ENCODE peak calls at places on chromosomes 16 and 17, in nine cellular contexts. G is heart left ventricle; Q is CD4-positive, CD25-positive, alpha-beta regulatory T cell; Z is cardiac muscle cell; L is heart right ventricle; U is CD8-positive, alpha-beta memory T cell; A is IMR-90; E is adrenal gland; T is body of pancreas. D is an unnamed sample. For H3K4me1, the result is how much of the 10 kb centered on the place peaks cover.

GRCh38 chr17:3827124-3827773 is 18.8 kb downstream of the NCBP3 start:
- DNase-seq in G (no peak), Q (peak), Z (peak), L (no peak), U (peak), A (peak), E (peak), T (peak), D (peak)

GRCh38 chr16:81720973-81721907 is 57.9 kb upstream of the PLCG2 start:
- DNase-seq in G (no peak), Q (no peak), Z (no peak), L (no peak), U (no peak), A (peak), E (no peak), T (no peak), D (no peak)

GRCh38 chr16:2024026-2024425 is 2.7 kb upstream of the NHERF2 start:
- DNase-seq in G (no peak), Q (no peak), Z (no peak), L (peak), U (no peak), A (no peak), E (no peak), T (no peak), D (no peak)

GRCh38 chr16:68386628-68387027 is 61.7 kb downstream of the SMPD3 start:
- DNase-seq in G (no peak), Q (no peak), Z (no peak), L (no peak), U (peak), A (no peak), E (no peak), T (no peak), D (peak)

GRCh38 chr16:81610144-81610842 is 165.7 kb downstream of the CMIP start:
- DNase-seq in G (peak), Q (no peak), Z (peak), L (peak), U (no peak), A (peak), E (peak), T (peak), D (no peak)

GRCh38 chr17:13230350-13230900 is 212.6 kb upstream of the ELAC2 start:
- DNase-seq in G (no peak), Q (no peak), Z (no peak), L (no peak), U (no peak), A (no peak), E (no peak), T (no peak), D (no peak)

GRCh38 chr16:67968440-67969285 is at the start of gene SLC12A4:
- DNase-seq in G (peak), Q (peak), Z (peak), L (peak), U (peak), A (peak), E (peak), T (peak), D (peak)

GRCh38 chr17:66135896-66136295 is 56.0 kb downstream of the CEP112 start:
- DNase-seq in G (no peak), Q (no peak), Z (peak), L (no peak), U (no peak), A (peak), E (no peak), T (no peak), D (no peak)

GRCh38 chr17:245611-246010 is 64.2 kb upstream of the DOC2B start:
- DNase-seq in G (no peak), Q (no peak), Z (no peak), L (no peak), U (peak), A (no peak), E (no peak), T (no peak), D (no peak)

GRCh38 chr17:74875155-74875969 is 2.6 kb upstream of the FDXR start:
- DNase-seq in G (no peak), Q (no peak), Z (no peak), L (no peak), U (no peak), A (no peak), E (peak), T (peak), D (no peak)

GRCh38 chr17:72446118-72446517 is 325.3 kb downstream of the SOX9 start:
- DNase-seq in G (no peak), Q (no peak), Z (no peak), L (no peak), U (no peak), A (no peak), E (no peak), T (no peak), D (no peak)

GRCh38 chr17:65741690-65742089 is 180.2 kb upstream of the AXIN2 start:
- DNase-seq in G (no peak), Q (no peak), Z (no peak), L (no peak), U (no peak), A (no peak), E (no peak), T (no peak), D (no peak)

GRCh38 chr16:72501739-72502653 is 330.0 kb upstream of the PMFBP1 start:
- DNase-seq in G (peak), Q (peak), Z (peak), L (peak), U (no peak), A (peak), E (peak), T (peak), D (peak)

GRCh38 chr16:75110637-75111513 is 5.7 kb downstream of the LDHD start:
- DNase-seq in G (peak), Q (peak), Z (peak), L (peak), U (peak), A (peak), E (peak), T (peak), D (peak)

GRCh38 chr16:57480127-57480753 is 6.1 kb downstream of the DOK4 start:
- DNase-seq in G (peak), Q (no peak), Z (peak), L (peak), U (no peak), A (peak), E (no peak), T (peak), D (peak)

GRCh38 chr16:3189869-3190268 is 1.9 kb downstream of the OR1F1 start:
- DNase-seq in G (no peak), Q (no peak), Z (no peak), L (no peak), U (no peak), A (no peak), E (no peak), T (no peak), D (no peak)

GRCh38 chr16:24685539-24686432 is 43.7 kb upstream of the TNRC6A start:
- DNase-seq in G (peak), Q (no peak), Z (peak), L (peak), U (no peak), A (peak), E (peak), T (peak), D (no peak)

GRCh38 chr17:46943511-46944393 is 20.8 kb downstream of the GOSR2 start:
- DNase-seq in G (peak), Q (no peak), Z (peak), L (no peak), U (no peak), A (peak), E (peak), T (peak), D (peak)

GRCh38 chr17:1512351-1512750 is 4.1 kb downstream of the INPP5K start:
- DNase-seq in G (no peak), Q (no peak), Z (no peak), L (no peak), U (no peak), A (no peak), E (no peak), T (no peak), D (no peak)

GRCh38 chr17:13114601-13115024 is 96.8 kb upstream of the ELAC2 start:
- DNase-seq in G (peak), Q (no peak), Z (peak), L (peak), U (no peak), A (peak), E (peak), T (peak), D (peak)

GRCh38 chr17:59829217-59830006 is 63.3 kb downstream of the TUBD1 start:
- DNase-seq in G (peak), Q (peak), Z (peak), L (no peak), U (peak), A (peak), E (peak), T (no peak), D (peak)

GRCh38 chr16:674968-675883 is at the start of gene RHBDL1:
- DNase-seq in G (no peak), Q (no peak), Z (peak), L (peak), U (no peak), A (peak), E (no peak), T (peak), D (peak)

GRCh38 chr16:13377143-13377542 is 475.7 kb downstream of the SHISA9 start:
- DNase-seq in G (no peak), Q (no peak), Z (no peak), L (no peak), U (no peak), A (no peak), E (no peak), T (no peak), D (no peak)

GRCh38 chr17:6699997-6700947 is 12.9 kb downstream of the SLC13A5 start:
- DNase-seq in G (no peak), Q (no peak), Z (no peak), L (no peak), U (no peak), A (no peak), E (no peak), T (no peak), D (peak)

GRCh38 chr17:64145460-64145750 is 15.5 kb upstream of the ERN1 start:
- DNase-seq in G (no peak), Q (no peak), Z (no peak), L (no peak), U (no peak), A (no peak), E (no peak), T (no peak), D (no peak)

GRCh38 chr16:69522041-69522578 is 43.7 kb upstream of the NFAT5 start:
- DNase-seq in G (no peak), Q (no peak), Z (no peak), L (no peak), U (no peak), A (no peak), E (no peak), T (no peak), D (no peak)

GRCh38 chr17:28675980-28676379 is 14.0 kb downstream of the SUPT6H start:
- DNase-seq in G (no peak), Q (no peak), Z (no peak), L (no peak), U (no peak), A (no peak), E (no peak), T (no peak), D (peak)

GRCh38 chr17:74860229-74860998 is 729 bp upstream of the GRIN2C start:
- DNase-seq in G (no peak), Q (no peak), Z (no peak), L (no peak), U (peak), A (no peak), E (peak), T (no peak), D (no peak)

GRCh38 chr16:27211026-27211425 is 7.7 kb downstream of the KDM8 start:
- DNase-seq in G (no peak), Q (no peak), Z (no peak), L (no peak), U (no peak), A (no peak), E (no peak), T (no peak), D (no peak)

GRCh38 chr17:29931253-29931932 is 1.4 kb upstream of the SSH2 start:
- DNase-seq in G (peak), Q (peak), Z (peak), L (peak), U (peak), A (peak), E (peak), T (peak), D (peak)

DNA sequence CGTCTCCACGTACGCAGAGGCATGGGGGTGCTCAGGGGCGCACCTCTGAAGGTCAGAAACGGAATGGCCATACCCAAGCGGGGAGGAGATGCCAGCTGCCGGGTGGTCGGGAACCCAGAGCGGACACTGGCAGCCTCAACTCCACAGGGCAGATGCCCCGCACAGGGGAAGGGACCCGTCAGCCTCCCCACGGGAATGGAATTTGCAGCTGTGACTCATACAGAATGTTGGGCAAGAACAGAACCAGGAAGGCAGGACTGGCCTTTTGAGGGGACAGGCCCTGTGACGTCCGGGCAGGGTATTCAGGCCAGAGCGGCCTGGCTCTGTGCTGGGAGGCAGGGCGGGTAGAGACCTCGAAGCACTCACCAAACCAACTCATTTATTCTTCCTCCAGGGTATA is 7.5 kb downstream of the TK1 start:
- DNase-seq in G (no peak), Q (no peak), Z (peak), L (no peak), U (no peak), A (peak), E (peak), T (no peak), D (no peak)
- H3K4me1 ChIP-seq in G (under half), Q (under half), Z (under half), L (under half), U (under half), A (under half), E (under half), T (half or more), D (under half)

DNA sequence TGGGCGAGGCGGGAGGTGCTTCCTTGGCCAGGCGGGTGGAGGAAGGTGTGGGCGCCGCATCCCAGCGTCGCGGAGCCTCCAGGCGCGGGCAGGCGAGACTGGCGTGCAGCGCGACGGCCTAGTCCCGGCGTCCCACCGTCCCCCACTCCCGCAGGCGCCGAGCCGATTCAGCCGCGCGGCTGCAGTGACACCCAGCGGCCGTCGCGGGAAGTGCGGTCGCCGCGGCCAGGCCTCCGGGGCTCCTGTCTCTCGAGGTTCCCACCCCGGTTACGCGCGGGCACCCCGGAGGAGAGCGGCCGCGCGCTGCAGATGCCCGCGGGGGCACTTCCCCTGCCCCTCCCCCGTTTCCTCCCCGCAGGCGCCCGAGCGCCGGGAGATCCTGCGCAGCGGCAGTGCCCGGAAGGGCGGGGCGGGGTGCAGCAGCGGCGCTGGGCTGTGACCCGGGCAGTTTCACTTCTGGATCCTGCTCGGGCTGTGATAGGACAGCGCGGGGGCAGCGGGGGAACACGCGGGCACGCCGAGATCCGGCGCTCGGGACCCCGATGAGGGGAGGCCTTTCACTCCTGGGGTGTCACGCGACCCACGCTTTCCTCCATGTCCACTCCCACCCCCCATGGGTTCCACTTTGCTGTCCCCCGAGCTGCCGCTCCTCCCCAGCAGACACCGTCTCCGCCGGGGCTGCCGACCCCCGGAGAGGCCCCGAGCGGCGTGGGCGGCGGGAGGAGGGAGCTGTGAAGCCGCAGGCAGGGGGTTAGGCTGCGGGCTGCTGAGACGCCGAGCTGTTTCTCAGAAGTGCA is 16.6 kb downstream of the GRB7 start:
- DNase-seq in G (peak), Q (peak), Z (peak), L (peak), U (peak), A (peak), E (peak), T (peak), D (peak)
- H3K4me1 ChIP-seq in G (under half), Q (half or more), Z (under half), L (under half), U (half or more), A (under half), E (under half), T (under half), D (under half)

DNA sequence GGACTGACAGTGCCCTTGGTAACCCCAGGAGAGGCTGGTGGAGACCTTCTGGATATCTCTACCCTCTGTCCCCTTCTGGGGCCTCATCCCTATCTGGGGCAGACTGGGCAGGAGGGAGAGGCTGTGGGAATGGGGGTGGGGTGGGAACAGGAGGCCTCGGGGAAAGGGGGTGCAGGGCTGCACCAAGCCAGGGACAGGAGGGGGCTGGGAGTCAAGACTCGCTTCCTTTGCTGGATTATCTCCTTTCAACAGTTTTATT is 24.8 kb downstream of the G6PC3 start:
- DNase-seq in G (no peak), Q (no peak), Z (no peak), L (no peak), U (no peak), A (no peak), E (no peak), T (no peak), D (no peak)
- H3K4me1 ChIP-seq in G (half or more), Q (under half), Z (under half), L (half or more), U (under half), A (under half), E (under half), T (under half), D (under half)

GRCh38 chr16:88377961-88378360 is 4.8 kb upstream of the ZNF469 start:
- DNase-seq in G (peak), Q (no peak), Z (no peak), L (no peak), U (no peak), A (no peak), E (no peak), T (no peak), D (no peak)
- H3K4me1 ChIP-seq in G (under half), Q (under half), Z (under half), L (under half), U (under half), A (under half), E (under half), T (under half), D (under half)

GRCh38 chr17:19730829-19731228 is 14.4 kb upstream of the SLC47A2 start:
- DNase-seq in G (no peak), Q (no peak), Z (no peak), L (no peak), U (peak), A (no peak), E (no peak), T (no peak), D (no peak)

GRCh38 chr17:19729900-19730299 is 13.5 kb upstream of the SLC47A2 start:
- DNase-seq in G (no peak), Q (no peak), Z (no peak), L (no peak), U (no peak), A (no peak), E (no peak), T (no peak), D (no peak)

GRCh38 chr17:19728114-19728495 is 11.7 kb upstream of the SLC47A2 start:
- DNase-seq in G (peak), Q (no peak), Z (peak), L (peak), U (no peak), A (peak), E (peak), T (peak), D (peak)

GRCh38 chr17:19733953-19734526 is 14.1 kb downstream of the ALDH3A1 start:
- DNase-seq in G (no peak), Q (no peak), Z (no peak), L (no peak), U (no peak), A (no peak), E (no peak), T (no peak), D (peak)

GRCh38 chr17:19731626-19732025 is 15.2 kb upstream of the SLC47A2 start:
- DNase-seq in G (no peak), Q (no peak), Z (no peak), L (no peak), U (peak), A (no peak), E (no peak), T (no peak), D (no peak)
- H3K4me1 ChIP-seq in G (under half), Q (under half), Z (under half), L (under half), U (under half), A (under half), E (under half), T (under half), D (under half)

GRCh38 chr16:16027728-16028310 is 78.4 kb downstream of the ABCC1 start:
- DNase-seq in G (no peak), Q (no peak), Z (no peak), L (no peak), U (no peak), A (no peak), E (no peak), T (no peak), D (peak)
- H3K4me1 ChIP-seq in G (under half), Q (under half), Z (under half), L (under half), U (under half), A (half or more), E (under half), T (under half), D (under half)

GRCh38 chr17:34364741-34365140 is 1.7 kb upstream of the CCL1 start:
- DNase-seq in G (no peak), Q (no peak), Z (no peak), L (no peak), U (no peak), A (no peak), E (no peak), T (no peak), D (no peak)
- H3K4me1 ChIP-seq in G (under half), Q (under half), Z (under half), L (under half), U (under half), A (under half), E (under half), T (under half), D (under half)

GRCh38 chr17:57422574-57423164 is 166.3 kb downstream of the MSI2 start:
- DNase-seq in G (peak), Q (no peak), Z (peak), L (no peak), U (no peak), A (peak), E (peak), T (no peak), D (no peak)
- H3K4me1 ChIP-seq in G (under half), Q (under half), Z (under half), L (under half), U (under half), A (under half), E (under half), T (under half), D (under half)